ENCODE peak calls at places on chromosomes 3 and 15, in four cellular contexts. E is cardiac muscle cell, Y is upper lobe of right lung, M is breast epithelium. H is an unnamed sample.

GRCh38 chr3:147407107-147407494 is 758 bp upstream of the ZIC4 start:
- DNase-seq in E (no peak), Y (no peak), M (no peak), H (no peak)

GRCh38 chr3:12582730-12583129 is 25.8 kb downstream of the MKRN2 start:
- DNase-seq in E (no peak), Y (no peak), M (no peak), H (no peak)

GRCh38 chr15:52020253-52021085 is 1.4 kb downstream of the MAPK6 start:
- DNase-seq in E (no peak), Y (no peak), M (no peak), H (no peak)

GRCh38 chr3:193768069-193768391 is 175.0 kb downstream of the OPA1 start:
- DNase-seq in E (no peak), Y (no peak), M (no peak), H (no peak)

GRCh38 chr3:13301295-13301987 is 118.7 kb downstream of the NUP210 start:
- DNase-seq in E (no peak), Y (no peak), M (no peak), H (no peak)

GRCh38 chr3:145518639-145519038 is 642.3 kb downstream of the PLOD2 start:
- DNase-seq in E (no peak), Y (no peak), M (no peak), H (no peak)

GRCh38 chr15:67175643-67176071 is 78.8 kb downstream of the AAGAB start:
- DNase-seq in E (no peak), Y (no peak), M (no peak), H (no peak)

GRCh38 chr3:127438951-127439350 is 151.1 kb upstream of the PRR20G start:
- DNase-seq in E (no peak), Y (no peak), M (no peak), H (no peak)

GRCh38 chr3:114365909-114366308 is 72.1 kb downstream of the TIGIT start:
- DNase-seq in E (no peak), Y (no peak), M (no peak), H (no peak)

GRCh38 chr3:130276203-130276803 is 69.2 kb upstream of the COL6A5 start:
- DNase-seq in E (peak), Y (no peak), M (no peak), H (peak)

GRCh38 chr3:120802916-120803315 is 60.4 kb downstream of the GTF2E1 start:
- DNase-seq in E (no peak), Y (no peak), M (no peak), H (no peak)

GRCh38 chr3:12222765-12223485 is 64.2 kb upstream of the TIMP4 start:
- DNase-seq in E (no peak), Y (no peak), M (no peak), H (no peak)

GRCh38 chr3:9695322-9695721 is 8.3 kb upstream of the CPNE9 start:
- DNase-seq in E (no peak), Y (no peak), M (no peak), H (peak)

GRCh38 chr3:159861369-159861987 is 127.2 kb upstream of the IL12A start:
- DNase-seq in E (no peak), Y (no peak), M (no peak), H (no peak)

GRCh38 chr15:73560501-73561117 is 72.6 kb downstream of the NPTN start:
- DNase-seq in E (peak), Y (no peak), M (no peak), H (peak)

GRCh38 chr3:169668957-169669681 is 5.6 kb upstream of the MECOM start:
- DNase-seq in E (peak), Y (peak), M (no peak), H (peak)

GRCh38 chr15:62089616-62090015 is 22.8 kb downstream of the C2CD4A start:
- DNase-seq in E (no peak), Y (no peak), M (no peak), H (no peak)

GRCh38 chr3:48232232-48232631 is 8.7 kb upstream of the ZNF589 start:
- DNase-seq in E (no peak), Y (no peak), M (no peak), H (no peak)

GRCh38 chr3:136984837-136985236 is 27.1 kb downstream of the IL20RB start:
- DNase-seq in E (no peak), Y (no peak), M (no peak), H (no peak)

GRCh38 chr15:101148881-101149664 is 102.8 kb downstream of the CHSY1 start:
- DNase-seq in E (peak), Y (no peak), M (peak), H (no peak)

GRCh38 chr15:41891946-41892345 is 1.9 kb downstream of the SPTBN5 start:
- DNase-seq in E (no peak), Y (no peak), M (no peak), H (no peak)

GRCh38 chr3:36318584-36319200 is 61.6 kb upstream of the STAC start:
- DNase-seq in E (no peak), Y (no peak), M (no peak), H (no peak)

GRCh38 chr3:42688016-42688415 is 2.7 kb downstream of the KLHL40 start:
- DNase-seq in E (no peak), Y (peak), M (no peak), H (peak)

GRCh38 chr3:15479602-15480248 is 41.8 kb downstream of the COLQ start:
- DNase-seq in E (no peak), Y (no peak), M (no peak), H (no peak)

GRCh38 chr3:32912046-32912445 is 39.4 kb upstream of the CCR4 start:
- DNase-seq in E (no peak), Y (no peak), M (no peak), H (no peak)

GRCh38 chr3:52244061-52244628 is 1.4 kb upstream of the PPM1M start:
- DNase-seq in E (no peak), Y (peak), M (no peak), H (no peak)

GRCh38 chr3:169295126-169295525 is 368.4 kb downstream of the MECOM start:
- DNase-seq in E (no peak), Y (no peak), M (no peak), H (peak)

GRCh38 chr3:106251160-106251892 is 382.5 kb upstream of the CBLB start:
- DNase-seq in E (no peak), Y (no peak), M (no peak), H (no peak)

GRCh38 chr3:183210862-183211341 is 42.2 kb upstream of the B3GNT5 start:
- DNase-seq in E (no peak), Y (no peak), M (no peak), H (no peak)

GRCh38 chr15:35495075-35495474 is 50.9 kb downstream of the DPH6 start:
- DNase-seq in E (no peak), Y (no peak), M (no peak), H (no peak)

GRCh38 chr3:56290376-56290775 is 177.9 kb downstream of the ERC2 start:
- DNase-seq in E (no peak), Y (no peak), M (no peak), H (no peak)

GRCh38 chr15:59313703-59314332 is 58.9 kb downstream of the MYO1E start:
- DNase-seq in E (no peak), Y (peak), M (peak), H (no peak)

GRCh38 chr15:77901251-77901881 is 176.1 kb downstream of the TBC1D2B start:
- DNase-seq in E (no peak), Y (peak), M (no peak), H (no peak)

GRCh38 chr3:9731206-9732079 is at the start of gene BRPF1:
- DNase-seq in E (peak), Y (peak), M (peak), H (peak)

GRCh38 chr15:64105113-64105704 is 9.4 kb downstream of the SNX1 start:
- DNase-seq in E (no peak), Y (no peak), M (no peak), H (no peak)

GRCh38 chr15:77541421-77542181 is 91.1 kb downstream of the LINGO1 start:
- DNase-seq in E (no peak), Y (no peak), M (no peak), H (no peak)

GRCh38 chr3:27939940-27940339 is 217.8 kb upstream of the EOMES start:
- DNase-seq in E (peak), Y (no peak), M (no peak), H (no peak)

GRCh38 chr15:100250166-100250800 is 91.5 kb downstream of the ADAMTS17 start:
- DNase-seq in E (no peak), Y (no peak), M (no peak), H (no peak)

GRCh38 chr3:166284994-166285393 is 447.8 kb upstream of the BCHE start:
- DNase-seq in E (no peak), Y (no peak), M (no peak), H (no peak)

GRCh38 chr3:60053518-60054265 is 1003.9 kb upstream of the CFAP20DC start:
- DNase-seq in E (no peak), Y (no peak), M (no peak), H (no peak)

GRCh38 chr15:86167816-86168215 is 88.1 kb downstream of the AGBL1 start:
- DNase-seq in E (no peak), Y (no peak), M (no peak), H (no peak)

GRCh38 chr15:86162676-86163075 is 83.0 kb downstream of the AGBL1 start:
- DNase-seq in E (no peak), Y (no peak), M (no peak), H (no peak)

GRCh38 chr15:86163771-86164170 is 84.1 kb downstream of the AGBL1 start:
- DNase-seq in E (no peak), Y (no peak), M (no peak), H (no peak)

GRCh38 chr15:86164222-86164898 is 84.7 kb downstream of the AGBL1 start:
- DNase-seq in E (no peak), Y (no peak), M (no peak), H (peak)

GRCh38 chr15:86165263-86166204 is 85.9 kb downstream of the AGBL1 start:
- DNase-seq in E (peak), Y (no peak), M (no peak), H (no peak)
- TF ChIP-seq CTCF in E (no peak), Y (no peak), M (no peak), H (no peak)

DNA sequence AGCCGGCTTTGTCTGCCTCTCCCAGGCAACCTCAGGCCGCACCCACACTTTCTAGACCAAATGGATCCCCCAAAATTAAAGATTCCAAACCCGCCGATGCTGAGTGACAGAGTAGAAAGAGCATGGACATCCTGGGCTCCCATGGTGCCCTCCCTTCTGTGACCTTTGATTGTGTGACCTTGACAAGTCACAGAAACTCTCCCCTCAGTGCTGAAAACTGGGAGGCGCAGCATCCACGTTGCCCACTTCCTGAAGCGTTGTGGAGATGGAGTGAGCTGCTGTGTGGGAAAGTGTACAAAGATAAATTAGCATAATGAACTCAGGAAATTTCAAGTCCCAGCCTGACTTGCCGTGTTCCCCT is 74.4 kb upstream of the MFGE8 start:
- DNase-seq in E (no peak), Y (no peak), M (no peak), H (no peak)
- H3K4me3 ChIP-seq in E (no peak), Y (no peak), M (no peak), H (no peak)

DNA sequence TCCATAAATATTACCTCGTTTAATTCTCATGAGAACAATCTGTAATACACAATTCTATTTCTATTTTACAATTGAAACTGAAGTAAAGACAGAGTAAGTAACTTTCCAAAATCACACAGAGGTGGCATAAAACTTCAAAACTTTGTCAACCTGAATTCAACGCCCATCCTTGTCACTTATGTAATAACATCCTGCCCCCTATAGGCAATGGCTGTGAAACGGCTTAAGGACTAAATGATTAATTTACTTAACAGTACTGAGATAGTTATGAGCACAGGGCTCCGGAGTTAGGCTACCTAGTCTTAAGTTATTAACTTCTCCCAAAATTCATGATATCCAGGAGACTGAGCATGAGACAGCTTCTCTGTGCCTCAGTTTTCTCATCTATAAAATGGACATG is 293.1 kb upstream of the CHRM5 start:
- DNase-seq in E (peak), Y (no peak), M (no peak), H (peak)
- TF ChIP-seq CTCF in E (peak), Y (peak), M (no peak), H (peak)

GRCh38 chr15:43794269-43795037 is 2.3 kb downstream of the SERF2 start:
- DNase-seq in E (peak), Y (no peak), M (no peak), H (peak)

GRCh38 chr15:43791993-43792760 is at the start of gene SERF2:
- DNase-seq in E (peak), Y (peak), M (peak), H (peak)

GRCh38 chr15:43793647-43794046 is 1.5 kb downstream of the SERF2 start:
- DNase-seq in E (no peak), Y (no peak), M (no peak), H (no peak)

GRCh38 chr15:43792761-43793493 is 807 bp downstream of the SERF2 start:
- DNase-seq in E (peak), Y (peak), M (no peak), H (no peak)

DNA sequence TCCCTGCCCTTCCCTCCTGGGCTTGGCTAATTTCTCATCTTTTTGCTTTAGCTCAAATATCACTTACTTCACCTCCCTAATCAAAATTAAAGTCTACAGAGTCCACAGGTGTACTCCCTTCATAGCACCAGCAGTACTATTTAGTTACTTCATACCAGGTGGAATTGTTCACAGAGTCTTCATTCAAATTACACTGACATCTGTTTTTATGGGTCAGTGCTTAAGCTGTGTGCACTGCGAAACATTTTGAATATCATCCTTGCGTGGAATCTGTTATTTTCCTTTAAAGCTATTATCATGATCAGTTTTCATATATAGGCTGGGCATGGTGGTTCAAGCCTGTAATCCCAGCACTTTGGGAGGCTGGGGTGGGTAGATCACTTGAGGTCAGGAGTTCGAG is 2.7 kb upstream of the SERF2 start:
- DNase-seq in E (no peak), Y (no peak), M (no peak), H (no peak)
- H3K4me3 ChIP-seq in E (no peak), Y (no peak), M (no peak), H (no peak)

GRCh38 chr3:10993729-10994065 is 1.1 kb downstream of the SLC6A1 start:
- DNase-seq in E (no peak), Y (no peak), M (no peak), H (no peak)

GRCh38 chr3:10988991-10989484 is 3.5 kb upstream of the SLC6A1 start:
- DNase-seq in E (no peak), Y (no peak), M (no peak), H (no peak)

GRCh38 chr3:10992946-10993728 is 589 bp downstream of the SLC6A1 start:
- DNase-seq in E (no peak), Y (no peak), M (no peak), H (no peak)

GRCh38 chr3:10994311-10994710 is 1.8 kb downstream of the SLC6A1 start:
- DNase-seq in E (no peak), Y (no peak), M (no peak), H (no peak)

GRCh38 chr3:10992017-10992945 is at the start of gene SLC6A1:
- DNase-seq in E (peak), Y (no peak), M (no peak), H (peak)
- TF ChIP-seq CTCF in E (peak), Y (peak), M (no peak), H (peak)

DNA sequence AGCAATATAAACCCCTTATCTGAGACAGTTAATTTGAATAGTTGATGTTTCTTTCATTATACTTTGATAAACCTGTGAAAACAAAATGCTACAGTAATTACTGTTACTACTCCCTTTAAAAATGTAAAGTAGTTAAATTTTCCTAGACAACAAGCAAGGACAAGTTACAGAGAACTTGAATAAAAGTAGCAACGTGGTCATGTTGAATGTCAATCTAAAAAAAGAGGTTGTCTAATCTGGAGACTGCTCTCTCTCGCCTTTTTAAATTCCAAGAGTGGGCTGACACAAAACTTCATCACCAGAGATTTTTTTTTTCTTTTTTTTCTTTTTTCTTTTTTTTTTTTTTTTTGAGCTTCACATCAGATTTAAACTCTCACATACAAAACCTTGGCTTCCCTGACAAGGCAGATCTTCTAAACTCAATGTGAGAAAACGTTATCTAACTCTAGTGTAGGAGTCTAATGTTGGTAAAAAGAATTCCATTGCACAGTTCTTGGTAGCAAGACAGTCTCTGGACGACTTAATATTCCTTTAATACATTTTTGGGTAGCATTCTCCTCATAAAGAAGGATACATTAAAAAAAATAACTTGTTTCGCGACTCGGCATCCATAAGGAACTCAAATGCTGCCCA is 4.1 kb downstream of the FOXP1 start:
- DNase-seq in E (peak), Y (no peak), M (no peak), H (no peak)
- H3K4me3 ChIP-seq in E (peak), Y (peak), M (peak), H (no peak)

GRCh38 chr3:140050977-140051957 is 116.3 kb downstream of the CLSTN2 start:
- DNase-seq in E (peak), Y (no peak), M (no peak), H (peak)
- TF ChIP-seq CTCF in E (no peak), Y (no peak), M (no peak), H (peak)

GRCh38 chr15:96328101-96328958 is 2.2 kb upstream of the NR2F2 start:
- DNase-seq in E (no peak), Y (no peak), M (no peak), H (no peak)
- H3K4me3 ChIP-seq in E (no peak), Y (peak), M (no peak), H (no peak)

GRCh38 chr3:68973635-68974034 is 39.8 kb downstream of the EOGT start:
- DNase-seq in E (peak), Y (no peak), M (no peak), H (peak)
- TF ChIP-seq CTCF in E (no peak), Y (no peak), M (no peak), H (no peak)

GRCh38 chr3:181844227-181844626 is 132.5 kb downstream of the SOX2 start:
- DNase-seq in E (no peak), Y (no peak), M (no peak), H (no peak)

GRCh38 chr3:181839915-181840295 is 128.2 kb downstream of the SOX2 start:
- DNase-seq in E (no peak), Y (no peak), M (no peak), H (no peak)

DNA sequence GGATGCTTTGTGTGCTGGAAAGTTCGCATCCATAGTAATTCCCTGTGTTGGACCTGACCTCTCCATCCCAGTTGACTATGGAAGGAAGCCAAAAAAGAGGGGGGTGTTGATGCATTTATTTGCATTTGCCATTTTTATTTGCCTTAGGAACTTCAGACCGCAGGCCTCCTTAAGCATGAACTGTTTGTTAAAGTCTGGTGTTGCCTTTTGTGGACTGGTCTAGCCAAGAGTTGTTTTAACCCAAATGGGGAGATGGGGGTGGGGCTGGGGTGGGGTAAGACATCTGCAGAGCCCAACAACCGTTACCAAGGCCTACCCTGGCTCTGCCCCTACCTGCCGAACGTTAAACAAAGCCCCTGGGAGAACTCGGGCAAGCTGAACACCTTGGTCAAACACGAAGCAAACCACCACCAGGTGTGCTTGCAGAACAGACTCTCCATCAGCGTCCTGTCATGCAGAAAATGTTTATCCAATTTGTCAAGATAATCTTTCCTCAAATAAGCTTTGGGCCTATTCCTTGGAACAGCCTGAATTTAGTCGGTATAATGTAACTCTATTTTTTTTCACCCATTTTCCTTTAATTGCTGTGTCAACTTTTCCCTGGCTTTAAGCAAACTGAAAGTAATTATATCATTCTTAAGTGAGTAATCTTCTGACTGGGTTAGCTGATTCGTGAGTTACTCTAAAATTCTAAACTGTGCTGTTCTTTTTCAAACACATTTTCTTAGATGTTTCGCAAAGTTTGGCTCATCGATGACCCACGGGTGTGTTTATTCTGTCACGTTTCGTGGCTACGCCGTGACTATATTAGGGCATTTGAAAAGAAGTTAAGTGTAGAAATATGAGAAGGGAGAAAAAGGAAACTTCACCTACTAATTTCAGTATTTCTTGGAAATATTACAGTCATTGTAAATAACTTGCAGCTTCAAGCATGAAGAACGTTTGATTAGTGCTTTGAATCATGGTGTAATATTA is 127.5 kb downstream of the SOX2 start:
- DNase-seq in E (no peak), Y (no peak), M (no peak), H (no peak)
- H3K4me3 ChIP-seq in E (no peak), Y (peak), M (no peak), H (no peak)